ENCODE peak calls at places on chromosome 20, in five cellular contexts. One of them, this sample, is unnamed.

GRCh38 chr20:38196592-38196991 is 31.5 kb upstream of the TGM2 start:
- DNase-seq in fibroblast of mammary gland: peak; percentile 93
- DNase-seq in neural crest cell: no peak
- DNase-seq in GM10248: no peak
- DNase-seq in type B pancreatic cell: no peak
- DNase-seq in this sample: peak; percentile 64

GRCh38 chr20:32823078-32823477 is 3.3 kb downstream of the MAPRE1 start:
- DNase-seq in fibroblast of mammary gland: peak; percentile 81
- DNase-seq in neural crest cell: no peak
- DNase-seq in GM10248: no peak
- DNase-seq in type B pancreatic cell: no peak
- DNase-seq in this sample: peak; percentile 60

GRCh38 chr20:37166867-37167266 is 12.3 kb upstream of the RPN2 start:
- DNase-seq in fibroblast of mammary gland: no peak
- DNase-seq in neural crest cell: no peak
- DNase-seq in GM10248: no peak
- DNase-seq in type B pancreatic cell: no peak
- DNase-seq in this sample: no peak

GRCh38 chr20:38926934-38927616 is 858 bp downstream of the FAM83D start:
- DNase-seq in fibroblast of mammary gland: peak; percentile 59
- DNase-seq in neural crest cell: no peak
- DNase-seq in GM10248: no peak
- DNase-seq in type B pancreatic cell: peak; percentile 68
- DNase-seq in this sample: peak; percentile 48

GRCh38 chr20:18801516-18801915 is 12.1 kb upstream of the SCP2D1 start:
- DNase-seq in fibroblast of mammary gland: no peak
- DNase-seq in neural crest cell: no peak
- DNase-seq in GM10248: no peak
- DNase-seq in type B pancreatic cell: no peak
- DNase-seq in this sample: no peak

GRCh38 chr20:49641683-49642649 is 71.7 kb downstream of the B4GALT5 start:
- DNase-seq in fibroblast of mammary gland: no peak
- DNase-seq in neural crest cell: no peak
- DNase-seq in GM10248: no peak
- DNase-seq in type B pancreatic cell: no peak
- DNase-seq in this sample: no peak

GRCh38 chr20:1941226-1941625 is 46.0 kb downstream of the SIRPA start:
- DNase-seq in fibroblast of mammary gland: peak; percentile 53
- DNase-seq in neural crest cell: no peak
- DNase-seq in GM10248: no peak
- DNase-seq in type B pancreatic cell: no peak
- DNase-seq in this sample: peak; percentile 98

GRCh38 chr20:44720617-44720993 is 5.4 kb downstream of the CCN5 start:
- DNase-seq in fibroblast of mammary gland: peak; percentile 71
- DNase-seq in neural crest cell: no peak
- DNase-seq in GM10248: no peak
- DNase-seq in type B pancreatic cell: no peak
- DNase-seq in this sample: peak; percentile 93

GRCh38 chr20:20721489-20721888 is 9.0 kb upstream of the RALGAPA2 start:
- DNase-seq in fibroblast of mammary gland: no peak
- DNase-seq in neural crest cell: no peak
- DNase-seq in GM10248: no peak
- DNase-seq in type B pancreatic cell: no peak
- DNase-seq in this sample: no peak

GRCh38 chr20:54668271-54669053 is 193.1 kb downstream of the DOK5 start:
- DNase-seq in fibroblast of mammary gland: peak; percentile 28
- DNase-seq in neural crest cell: peak; percentile 25
- DNase-seq in GM10248: peak; percentile 46
- DNase-seq in type B pancreatic cell: no peak
- DNase-seq in this sample: peak; percentile 45

GRCh38 chr20:33239418-33239817 is 3.6 kb downstream of the BPIFA1 start:
- DNase-seq in fibroblast of mammary gland: no peak
- DNase-seq in neural crest cell: no peak
- DNase-seq in GM10248: no peak
- DNase-seq in type B pancreatic cell: no peak
- DNase-seq in this sample: no peak

GRCh38 chr20:63218701-63219446 is 2.9 kb upstream of the YTHDF1 start:
- DNase-seq in fibroblast of mammary gland: no peak
- DNase-seq in neural crest cell: no peak
- DNase-seq in GM10248: no peak
- DNase-seq in type B pancreatic cell: no peak
- DNase-seq in this sample: no peak
- TF ChIP-seq CTCF in fibroblast of mammary gland: no peak
- TF ChIP-seq CTCF in neural crest cell: no peak
- TF ChIP-seq CTCF in GM10248: no peak
- TF ChIP-seq CTCF in type B pancreatic cell: no peak
- TF ChIP-seq CTCF in this sample: no peak

DNA sequence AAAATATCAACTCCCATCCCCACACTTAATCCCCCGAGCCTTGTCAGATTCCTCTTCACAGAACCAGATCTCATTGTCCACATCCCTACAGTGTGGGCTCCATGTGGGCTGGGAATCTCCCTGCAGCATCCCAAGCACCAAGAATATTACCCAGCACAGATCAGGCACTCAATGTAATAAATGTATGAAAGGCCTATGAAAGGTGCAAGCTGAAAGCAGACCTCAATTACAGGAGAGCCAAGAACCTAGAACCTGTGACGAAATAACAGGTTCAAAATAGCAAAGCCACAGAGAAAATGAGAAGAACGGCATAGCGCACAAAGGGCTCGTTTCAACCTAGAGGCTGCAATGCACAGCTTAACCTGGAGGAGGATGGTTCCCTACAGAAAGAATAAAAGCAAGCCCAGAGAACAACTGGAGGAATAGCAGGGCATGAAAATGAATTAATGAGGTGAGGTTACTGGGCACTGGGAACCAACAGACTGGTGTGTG is 3.1 kb downstream of the SLC23A2 start:
- DNase-seq in fibroblast of mammary gland: no peak
- DNase-seq in neural crest cell: no peak
- DNase-seq in GM10248: peak; percentile 57
- DNase-seq in type B pancreatic cell: no peak
- DNase-seq in this sample: no peak
- TF ChIP-seq CTCF in fibroblast of mammary gland: peak; percentile 16
- TF ChIP-seq CTCF in neural crest cell: peak; percentile 36
- TF ChIP-seq CTCF in GM10248: peak; percentile 28
- TF ChIP-seq CTCF in type B pancreatic cell: peak; percentile 51
- TF ChIP-seq CTCF in this sample: no peak

GRCh38 chr20:4087923-4088322 is 72.6 kb upstream of the RNF24 start:
- DNase-seq in fibroblast of mammary gland: peak; percentile 60
- DNase-seq in neural crest cell: no peak
- DNase-seq in GM10248: no peak
- DNase-seq in type B pancreatic cell: no peak
- DNase-seq in this sample: peak; percentile 42

GRCh38 chr20:4088766-4089165 is 73.4 kb upstream of the RNF24 start:
- DNase-seq in fibroblast of mammary gland: no peak
- DNase-seq in neural crest cell: no peak
- DNase-seq in GM10248: no peak
- DNase-seq in type B pancreatic cell: peak; percentile 44
- DNase-seq in this sample: no peak

GRCh38 chr20:4092136-4092479 is 76.8 kb upstream of the RNF24 start:
- DNase-seq in fibroblast of mammary gland: no peak
- DNase-seq in neural crest cell: no peak
- DNase-seq in GM10248: no peak
- DNase-seq in type B pancreatic cell: no peak
- DNase-seq in this sample: no peak

GRCh38 chr20:4091332-4092135 is 76.2 kb upstream of the RNF24 start:
- DNase-seq in fibroblast of mammary gland: peak; percentile 92
- DNase-seq in neural crest cell: peak; percentile 75
- DNase-seq in GM10248: peak; percentile 72
- DNase-seq in type B pancreatic cell: no peak
- DNase-seq in this sample: peak; percentile 74

DNA sequence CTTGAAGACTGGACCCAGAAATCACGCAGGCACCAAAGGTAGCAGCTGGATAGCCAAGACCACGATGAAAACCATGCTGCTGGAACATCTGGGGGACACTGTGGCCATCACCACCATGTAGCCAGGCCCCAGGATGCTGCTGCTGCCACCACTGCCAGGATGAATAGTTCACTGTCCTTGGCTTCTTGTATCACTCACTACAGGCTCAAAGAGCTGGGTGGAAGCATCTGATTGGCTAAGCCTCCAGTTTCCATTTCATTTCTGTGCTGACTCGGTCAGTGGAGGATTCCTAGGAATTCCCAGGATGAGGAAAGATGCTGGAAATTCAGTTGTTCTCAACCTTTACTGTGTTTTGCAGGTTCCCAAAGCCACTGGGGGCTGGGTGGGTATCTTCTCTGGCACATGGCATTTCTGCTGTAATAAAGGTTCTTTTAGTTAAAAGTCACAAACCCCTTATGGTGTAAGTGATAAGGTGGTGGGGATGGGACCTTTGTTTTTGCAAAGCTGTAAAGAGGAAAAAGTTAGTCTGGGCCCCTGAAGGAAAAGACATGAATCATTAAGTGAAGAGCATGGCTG is 75.5 kb upstream of the RNF24 start:
- DNase-seq in fibroblast of mammary gland: peak; percentile 85
- DNase-seq in neural crest cell: no peak
- DNase-seq in GM10248: no peak
- DNase-seq in type B pancreatic cell: peak; percentile 18
- DNase-seq in this sample: no peak
- TF ChIP-seq CTCF in fibroblast of mammary gland: no peak
- TF ChIP-seq CTCF in neural crest cell: no peak
- TF ChIP-seq CTCF in GM10248: no peak
- TF ChIP-seq CTCF in type B pancreatic cell: no peak
- TF ChIP-seq CTCF in this sample: no peak

DNA sequence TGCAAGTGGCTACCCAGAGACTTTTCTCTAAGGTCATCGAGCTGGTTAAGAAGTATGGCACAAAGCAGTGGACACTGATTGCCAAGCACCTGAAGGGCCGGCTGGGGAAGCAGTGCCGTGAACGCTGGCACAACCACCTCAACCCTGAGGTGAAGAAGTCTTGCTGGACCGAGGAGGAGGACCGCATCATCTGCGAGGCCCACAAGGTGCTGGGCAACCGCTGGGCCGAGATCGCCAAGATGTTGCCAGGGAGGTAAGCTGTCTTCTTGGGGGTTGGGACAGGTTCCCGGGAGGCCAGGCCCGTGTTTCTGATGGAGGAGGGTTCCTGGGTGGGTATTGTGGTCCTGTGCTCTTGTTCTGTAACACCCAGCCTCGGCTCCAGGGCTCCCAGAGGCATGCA is 19.9 kb downstream of the MYBL2 start:
- DNase-seq in fibroblast of mammary gland: no peak
- DNase-seq in neural crest cell: no peak
- DNase-seq in GM10248: no peak
- DNase-seq in type B pancreatic cell: no peak
- DNase-seq in this sample: no peak
- TF ChIP-seq CTCF in fibroblast of mammary gland: no peak
- TF ChIP-seq CTCF in neural crest cell: no peak
- TF ChIP-seq CTCF in GM10248: no peak
- TF ChIP-seq CTCF in type B pancreatic cell: no peak
- TF ChIP-seq CTCF in this sample: no peak